ENCODE peak calls at places on chromosomes 7 and 10, in six cellular contexts. T is neuronal stem cell, D is foreskin fibroblast, P is GM23338, L is neural crest cell, M is body of pancreas. V is an unnamed sample.

GRCh38 chr7:106110885-106111670 is 1.0 kb downstream of the SYPL1 start:
- DNase-seq in T (no peak), D (no peak), P (no peak), L (no peak), M (no peak), V (no peak)

GRCh38 chr7:2757361-2757903 is 69.4 kb downstream of the AMZ1 start:
- DNase-seq in T (no peak), D (peak), P (no peak), L (no peak), M (no peak), V (no peak)

GRCh38 chr10:124537891-124538290 is 76.3 kb downstream of the LHPP start:
- DNase-seq in T (no peak), D (no peak), P (no peak), L (no peak), M (no peak), V (no peak)

GRCh38 chr10:108877130-108877529 is 1046.2 kb downstream of the XPNPEP1 start:
- DNase-seq in T (peak), D (peak), P (no peak), L (no peak), M (no peak), V (no peak)

GRCh38 chr7:138962561-138963270 is 18.5 kb downstream of the KIAA1549 start:
- DNase-seq in T (no peak), D (no peak), P (no peak), L (no peak), M (no peak), V (no peak)

GRCh38 chr10:113746188-113746950 is 5.1 kb upstream of the PLEKHS1 start:
- DNase-seq in T (no peak), D (no peak), P (no peak), L (no peak), M (no peak), V (no peak)

GRCh38 chr7:40621592-40621998 is 486.8 kb downstream of the SUGCT start:
- DNase-seq in T (no peak), D (no peak), P (no peak), L (no peak), M (no peak), V (no peak)

GRCh38 chr10:21315321-21316220 is 209.9 kb downstream of the SKIDA1 start:
- DNase-seq in T (peak), D (peak), P (peak), L (peak), M (peak), V (peak)

GRCh38 chr10:116030576-116030975 is 242.4 kb downstream of the GFRA1 start:
- DNase-seq in T (no peak), D (no peak), P (no peak), L (no peak), M (no peak), V (no peak)

GRCh38 chr7:24574365-24574764 is 1.1 kb downstream of the PALS2 start:
- DNase-seq in T (no peak), D (peak), P (no peak), L (no peak), M (no peak), V (no peak)

GRCh38 chr7:82444220-82445049 is 858 bp upstream of the CACNA2D1 start:
- DNase-seq in T (peak), D (no peak), P (peak), L (peak), M (no peak), V (no peak)

GRCh38 chr7:38316733-38317360 is 43.4 kb upstream of the TARP start:
- DNase-seq in T (no peak), D (no peak), P (no peak), L (no peak), M (no peak), V (no peak)

GRCh38 chr10:97612386-97612785 is 20.9 kb downstream of the MORN4 start:
- DNase-seq in T (no peak), D (peak), P (peak), L (no peak), M (no peak), V (peak)

GRCh38 chr7:155409980-155410379 is 47.9 kb upstream of the EN2 start:
- DNase-seq in T (no peak), D (no peak), P (no peak), L (no peak), M (no peak), V (no peak)

GRCh38 chr7:151495360-151495759 is 24.3 kb downstream of the RHEB start:
- DNase-seq in T (no peak), D (no peak), P (no peak), L (no peak), M (no peak), V (no peak)

GRCh38 chr10:76523798-76524231 is 1092.4 kb downstream of the LRMDA start:
- DNase-seq in T (no peak), D (peak), P (no peak), L (no peak), M (no peak), V (no peak)

GRCh38 chr7:7895004-7895650 is 73.5 kb upstream of the GLCCI1 start:
- DNase-seq in T (no peak), D (no peak), P (no peak), L (no peak), M (no peak), V (peak)

GRCh38 chr10:133489816-133490588 is 36.3 kb downstream of the SCART1 start:
- DNase-seq in T (no peak), D (no peak), P (no peak), L (no peak), M (no peak), V (no peak)

GRCh38 chr10:84820121-84820520 is 491.7 kb downstream of the CCSER2 start:
- DNase-seq in T (no peak), D (no peak), P (no peak), L (no peak), M (no peak), V (no peak)

GRCh38 chr7:12297709-12298108 is 86.6 kb downstream of the TMEM106B start:
- DNase-seq in T (no peak), D (no peak), P (peak), L (no peak), M (no peak), V (no peak)

GRCh38 chr7:28052933-28053332 is 127.7 kb downstream of the JAZF1 start:
- DNase-seq in T (no peak), D (peak), P (no peak), L (no peak), M (no peak), V (no peak)

GRCh38 chr10:62635127-62635526 is 169.4 kb upstream of the ADO start:
- DNase-seq in T (no peak), D (no peak), P (no peak), L (no peak), M (no peak), V (no peak)